ENCODE peak calls at places on chromosomes 2 and 18, in nine cellular contexts. X, P, H, U, I, F, T, M and J are unnamed samples.

GRCh38 chr18:63301458-63301857 is 18.1 kb downstream of the BCL2 start:
- DNase-seq in U (no peak), T (no peak), H (no peak), F (no peak), M (peak), P (no peak), X (no peak), I (no peak), J (no peak)

GRCh38 chr2:239548491-239548890 is 147.7 kb upstream of the HDAC4 start:
- DNase-seq in M (no peak), H (peak), F (no peak), I (peak), U (no peak), P (no peak), X (no peak), T (peak), J (no peak)

GRCh38 chr2:195902857-195903256 is 165.8 kb downstream of the DNAH7 start:
- DNase-seq in P (no peak), I (no peak), H (no peak), M (no peak), U (no peak), X (no peak), T (no peak), F (no peak), J (no peak)

GRCh38 chr18:2991241-2991640 is 21.7 kb downstream of the LPIN2 start:
- DNase-seq in P (no peak), H (no peak), U (no peak), I (no peak), X (no peak), M (no peak), F (no peak), T (no peak), J (no peak)

GRCh38 chr2:157150747-157151146 is 106.8 kb upstream of the GALNT5 start:
- DNase-seq in I (no peak), T (no peak), H (no peak), U (no peak), P (peak), M (no peak), F (no peak), X (no peak), J (no peak)

GRCh38 chr2:107337209-107337898 is 451.4 kb upstream of the ST6GAL2 start:
- DNase-seq in M (peak), H (no peak), I (no peak), T (no peak), U (no peak), P (peak), X (no peak), F (peak), J (no peak)

GRCh38 chr18:8771930-8772329 is 66.6 kb downstream of the MTCL1 start:
- DNase-seq in P (peak), F (peak), M (peak), I (no peak), H (no peak), T (no peak), X (peak), U (peak), J (no peak)

GRCh38 chr2:219059375-219059724 is 1.4 kb downstream of the IHH start:
- DNase-seq in U (no peak), F (no peak), M (no peak), X (no peak), H (no peak), T (no peak), I (no peak), P (no peak), J (no peak)

GRCh38 chr2:172246649-172247048 is 143.9 kb upstream of the DLX2 start:
- DNase-seq in U (no peak), M (no peak), F (no peak), X (no peak), I (peak), H (no peak), P (peak), T (no peak), J (no peak)

GRCh38 chr2:168801961-168802824 is at the start of gene NOSTRIN:
- DNase-seq in T (no peak), I (no peak), P (peak), M (peak), X (peak), U (no peak), F (peak), H (no peak), J (no peak)

GRCh38 chr2:197889041-197889440 is 84.6 kb downstream of the PLCL1 start:
- DNase-seq in F (peak), T (no peak), X (no peak), P (peak), I (peak), H (peak), U (no peak), M (no peak), J (peak)

GRCh38 chr2:200360364-200360763 is 53.9 kb downstream of the SPATS2L start:
- DNase-seq in H (no peak), P (no peak), X (no peak), I (no peak), M (no peak), U (no peak), F (no peak), T (no peak), J (no peak)

GRCh38 chr2:73020657-73021370 is 50.7 kb downstream of the SFXN5 start:
- DNase-seq in X (no peak), M (no peak), P (peak), I (no peak), H (no peak), U (no peak), F (peak), T (no peak), J (no peak)

GRCh38 chr2:26400723-26401122 is 997 bp upstream of the DRC1 start:
- DNase-seq in H (no peak), T (no peak), M (no peak), U (no peak), F (no peak), P (no peak), X (no peak), I (no peak), J (no peak)

GRCh38 chr2:207744451-207744850 is 25.3 kb downstream of the FZD5 start:
- DNase-seq in T (no peak), U (no peak), P (no peak), X (no peak), H (no peak), F (no peak), M (no peak), I (no peak), J (no peak)

GRCh38 chr18:66603941-66604627 is at the start of gene CDH19:
- DNase-seq in I (no peak), F (no peak), M (peak), P (no peak), T (no peak), X (peak), U (no peak), H (no peak), J (peak)

GRCh38 chr2:199977984-199978415 is 22.6 kb downstream of the MAIP1 start:
- DNase-seq in U (no peak), P (peak), H (peak), F (peak), T (no peak), M (no peak), X (no peak), I (peak), J (no peak)

GRCh38 chr18:8742382-8743361 is 37.3 kb downstream of the MTCL1 start:
- DNase-seq in F (no peak), U (no peak), X (no peak), P (no peak), T (no peak), I (peak), H (no peak), M (no peak), J (no peak)